ENCODE peak calls at places on chromosomes 6 and 20, in four cellular contexts. U, K, V and O are unnamed samples.
A peak's percentile ranks its signal among the peaks of the same experiment; 100 is the strongest.

GRCh38 chr6:25882066-25882496 is 8.0 kb upstream of the SLC17A3 start:
- DNase-seq in U (peak; percentile 30), K (no peak), V (peak; percentile 83), O (no peak)

GRCh38 chr6:167832497-167833395 is 6.0 kb downstream of the AFDN start:
- DNase-seq in U (no peak), K (no peak), V (no peak), O (no peak)

GRCh38 chr6:143058987-143059386 is 1.7 kb upstream of the AIG1 start:
- DNase-seq in U (no peak), K (no peak), V (no peak), O (no peak)

GRCh38 chr6:14875678-14876063 is 370.2 kb upstream of the JARID2 start:
- DNase-seq in U (no peak), K (no peak), V (no peak), O (no peak)

GRCh38 chr6:139369568-139370046 is 4.8 kb downstream of the CITED2 start:
- DNase-seq in U (peak; percentile 77), K (no peak), V (no peak), O (no peak)

GRCh38 chr20:50475879-50476292 is 34.3 kb upstream of the PTPN1 start:
- DNase-seq in U (no peak), K (no peak), V (no peak), O (no peak)

GRCh38 chr20:46004187-46004586 is 4.5 kb upstream of the MMP9 start:
- DNase-seq in U (no peak), K (no peak), V (no peak), O (no peak)

GRCh38 chr20:64228751-64229518 is 26.6 kb upstream of the PCMTD2 start:
- DNase-seq in U (no peak), K (no peak), V (peak; percentile 64), O (no peak)

GRCh38 chr20:46604551-46605133 is 46.6 kb downstream of the SLC13A3 start:
- DNase-seq in U (no peak), K (no peak), V (no peak), O (no peak)

GRCh38 chr6:170080828-170081368 is 210.0 kb downstream of the DLL1 start:
- DNase-seq in U (no peak), K (no peak), V (peak; percentile 72), O (no peak)

GRCh38 chr6:30727920-30728605 is 7.9 kb downstream of the TUBB start:
- DNase-seq in U (peak; percentile 59), K (no peak), V (no peak), O (no peak)

GRCh38 chr6:168796106-168796505 is 355.1 kb downstream of the SMOC2 start:
- DNase-seq in U (no peak), K (no peak), V (no peak), O (no peak)

GRCh38 chr6:56255370-56255769 is 8.0 kb upstream of the COL21A1 start:
- DNase-seq in U (no peak), K (no peak), V (no peak), O (no peak)

GRCh38 chr6:108921547-108922331 is 73.5 kb downstream of the ARMC2 start:
- DNase-seq in U (no peak), K (no peak), V (no peak), O (no peak)

GRCh38 chr6:165846123-165846966 is 183.3 kb upstream of the PDE10A start:
- DNase-seq in U (no peak), K (no peak), V (peak; percentile 45), O (no peak)

GRCh38 chr6:120384671-120385070 is 949.6 kb downstream of the TBC1D32 start:
- DNase-seq in U (no peak), K (no peak), V (no peak), O (no peak)

GRCh38 chr6:131281471-131282270 is 146.4 kb downstream of the AKAP7 start:
- DNase-seq in U (no peak), K (no peak), V (peak; percentile 42), O (no peak)

GRCh38 chr6:45966797-45967196 is 48.9 kb downstream of the CLIC5 start:
- DNase-seq in U (no peak), K (no peak), V (no peak), O (no peak)

GRCh38 chr6:56278186-56278585 is 30.8 kb upstream of the COL21A1 start:
- DNase-seq in U (peak; percentile 7), K (no peak), V (no peak), O (no peak)

GRCh38 chr6:41767112-41767946 is 12.4 kb downstream of the FRS3 start:
- DNase-seq in U (peak; percentile 72), K (no peak), V (no peak), O (no peak)

GRCh38 chr6:20221448-20221847 is 9.2 kb upstream of the MBOAT1 start:
- DNase-seq in U (no peak), K (no peak), V (no peak), O (no peak)

GRCh38 chr6:786946-787763 is 94.2 kb upstream of the EXOC2 start:
- DNase-seq in U (no peak), K (no peak), V (no peak), O (no peak)

GRCh38 chr6:32213649-32214048 is 10.2 kb downstream of the NOTCH4 start:
- DNase-seq in U (no peak), K (no peak), V (no peak), O (no peak)

DNA sequence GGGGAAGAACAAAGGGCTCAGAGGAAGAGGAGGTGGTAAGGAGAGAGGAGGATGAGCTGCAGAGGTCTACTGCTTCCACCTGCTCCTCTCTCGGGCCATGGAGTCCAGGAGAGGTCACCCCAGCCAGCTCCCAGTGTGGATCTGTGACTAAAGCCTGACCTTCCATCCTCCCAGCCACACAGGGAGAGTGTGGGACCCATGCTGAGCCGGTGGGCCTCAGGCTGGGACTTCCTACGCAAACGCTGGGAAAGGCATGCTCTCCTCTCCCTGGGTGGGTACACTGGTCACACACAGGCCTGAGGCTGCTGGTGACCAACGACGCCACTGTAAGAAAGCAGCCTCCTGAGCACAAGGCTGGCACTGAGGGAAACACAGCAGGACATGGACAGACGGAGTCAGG is 111.3 kb downstream of the PREX1 start:
- DNase-seq in U (no peak), K (no peak), V (no peak), O (no peak)
- H3K27ac ChIP-seq in U (no peak overlapping the region), K (peak overlapping the region; percentile 68), V (peak overlapping the region; percentile 37), O (peak overlapping the region; percentile 22)

GRCh38 chr6:135910943-135911618 is 59.6 kb downstream of the PDE7B start:
- DNase-seq in U (no peak), K (no peak), V (no peak), O (no peak)
- H3K27ac ChIP-seq in U (no peak overlapping the region), K (no peak overlapping the region), V (no peak overlapping the region), O (no peak overlapping the region)

DNA sequence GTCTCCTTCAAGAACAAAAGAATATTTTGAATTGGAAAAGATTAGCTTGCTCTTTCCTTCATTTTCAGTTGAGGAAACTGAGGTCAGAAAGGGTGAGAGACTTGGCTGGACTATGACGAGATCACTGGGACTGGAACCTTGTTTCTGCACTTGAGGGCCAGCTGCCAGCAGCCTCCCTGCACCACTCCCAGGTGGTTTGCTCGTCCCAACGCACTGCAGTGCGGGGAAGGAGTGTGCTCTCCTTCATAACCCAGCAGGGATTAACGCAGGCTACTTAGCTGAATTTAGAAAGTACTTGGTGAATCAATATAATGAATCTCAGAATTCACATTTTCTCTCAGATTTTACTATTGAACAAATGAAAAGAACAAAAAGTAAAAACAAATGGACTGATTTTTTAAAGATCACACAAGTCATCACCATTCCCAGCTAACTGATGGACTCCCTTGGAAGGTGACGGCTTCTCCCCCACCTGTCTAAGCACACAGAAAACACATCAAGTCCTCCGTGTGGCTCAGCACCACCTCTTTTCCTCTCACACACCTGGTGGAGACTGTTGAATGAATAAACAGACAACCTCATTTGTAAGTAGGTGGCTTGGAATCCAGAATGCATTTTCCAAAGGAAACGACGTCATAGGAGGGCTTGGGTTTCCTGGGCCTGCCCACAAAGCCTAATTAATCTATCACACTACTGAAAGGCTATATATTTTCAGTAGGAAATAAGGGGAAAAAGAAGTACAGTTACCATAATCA is 120.9 kb downstream of the QRSL1 start:
- DNase-seq in U (no peak), K (no peak), V (no peak), O (no peak)
- H3K27ac ChIP-seq in U (peak overlapping the region; percentile 29), K (no peak overlapping the region), V (no peak overlapping the region), O (no peak overlapping the region)

DNA sequence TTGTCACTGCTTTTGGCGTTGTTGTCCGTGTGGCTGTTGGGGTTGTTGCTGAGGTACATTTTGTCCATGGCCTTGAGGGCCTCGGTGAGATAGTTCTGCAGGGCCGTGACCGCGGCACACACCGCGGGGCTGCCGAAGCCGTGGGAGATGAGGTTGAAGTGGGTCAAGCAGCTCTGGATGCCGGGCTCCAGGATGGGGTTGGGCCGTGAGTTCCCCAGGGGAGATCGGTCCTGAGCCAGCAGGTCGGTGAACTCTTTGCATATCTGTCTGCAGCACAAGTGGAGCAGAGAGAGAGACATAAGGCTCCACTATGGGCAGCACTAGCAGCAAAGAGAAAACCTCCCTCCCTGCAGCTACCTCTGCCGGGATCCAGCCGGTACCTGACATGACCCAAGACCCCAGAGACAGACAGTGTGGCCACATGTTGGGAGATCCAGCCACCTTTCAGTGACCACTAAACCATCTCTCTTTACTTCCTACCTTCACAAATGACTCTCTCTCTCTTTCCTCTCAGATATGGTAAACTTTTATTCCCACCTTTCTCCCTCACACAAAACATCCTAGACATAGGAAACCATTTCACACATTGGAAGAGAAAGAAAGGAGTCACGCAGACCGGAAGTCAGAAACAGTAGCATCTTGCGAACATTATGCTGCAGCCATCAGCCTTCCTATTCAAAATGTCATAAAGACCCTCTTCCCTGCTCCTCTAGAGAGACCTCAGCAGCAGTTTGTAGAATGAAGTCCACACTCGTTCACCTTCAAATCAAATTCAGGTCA is 16.2 kb downstream of the TFAP2A start:
- DNase-seq in U (no peak), K (no peak), V (no peak), O (no peak)
- H3K27ac ChIP-seq in U (peak overlapping the region; percentile 22), K (no peak overlapping the region), V (no peak overlapping the region), O (no peak overlapping the region)

DNA sequence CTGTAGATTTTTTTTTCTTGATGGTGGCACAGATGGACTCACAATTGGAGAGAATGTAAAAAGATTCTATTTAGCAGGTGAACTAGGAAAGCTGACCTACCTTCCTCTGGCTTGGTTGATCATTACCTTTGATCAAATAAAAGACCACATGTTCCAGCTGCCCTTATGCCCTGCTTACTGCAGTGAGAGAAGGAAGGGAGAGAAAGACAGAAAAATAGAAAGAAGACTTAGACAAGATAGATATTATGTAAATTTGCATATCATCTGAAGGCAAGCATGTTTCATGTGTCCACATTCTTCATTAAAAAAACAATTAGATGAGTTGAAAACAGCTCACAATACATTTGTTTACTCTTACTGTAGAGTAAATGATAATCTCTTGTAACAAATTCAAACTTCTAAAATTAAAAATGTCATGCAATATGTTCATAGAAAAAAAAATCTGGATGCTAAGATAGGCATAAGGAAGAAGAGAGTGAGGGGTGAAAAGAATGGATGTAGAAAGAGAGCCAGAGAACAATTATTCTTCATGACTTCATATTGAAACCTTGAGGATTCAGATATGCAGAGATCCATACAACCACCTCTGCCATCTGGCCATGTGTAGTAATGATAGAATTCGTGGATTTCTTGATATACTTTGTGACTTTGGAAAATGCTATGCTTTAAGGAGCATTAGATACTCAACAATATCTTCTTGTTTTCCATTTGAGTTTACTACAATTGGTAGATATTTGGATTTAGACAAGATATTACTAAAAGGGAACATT is 71.7 kb downstream of the RFX6 start:
- DNase-seq in U (peak; percentile 30), K (no peak), V (no peak), O (no peak)
- H3K27ac ChIP-seq in U (peak overlapping the region; percentile 17), K (no peak overlapping the region), V (no peak overlapping the region), O (no peak overlapping the region)